ENCODE peak calls at places on chromosome 3, in four cellular contexts. I, P, O and S are unnamed samples.

GRCh38 chr3:13332158-13332557 is 88.0 kb downstream of the NUP210 start:
- DNase-seq in I (no peak), P (peak), O (no peak), S (no peak)

GRCh38 chr3:60720696-60721228 is 530.5 kb downstream of the FHIT start:
- DNase-seq in I (peak), P (no peak), O (no peak), S (no peak)

GRCh38 chr3:98022978-98023820 is 11.9 kb downstream of the GABRR3 start:
- DNase-seq in I (peak), P (peak), O (peak), S (peak)

GRCh38 chr3:127165036-127165435 is 27.9 kb upstream of the PRR23E start:
- DNase-seq in I (no peak), P (no peak), O (no peak), S (no peak)

GRCh38 chr3:157369712-157370447 is 66.8 kb upstream of the PTX3 start:
- DNase-seq in I (no peak), P (no peak), O (no peak), S (no peak)

GRCh38 chr3:132773071-132773619 is 50.9 kb upstream of the NPHP3 start:
- DNase-seq in I (no peak), P (no peak), O (no peak), S (no peak)

GRCh38 chr3:121661376-121661775 is 673 bp upstream of the HCLS1 start:
- DNase-seq in I (no peak), P (peak), O (no peak), S (no peak)

GRCh38 chr3:32684800-32685603 is at the start of gene CNOT10:
- DNase-seq in I (peak), P (peak), O (peak), S (peak)

GRCh38 chr3:99319961-99320360 is 318.4 kb upstream of the COL8A1 start:
- DNase-seq in I (peak), P (no peak), O (no peak), S (no peak)

GRCh38 chr3:195565716-195566115 is 18.0 kb downstream of the APOD start:
- DNase-seq in I (no peak), P (no peak), O (no peak), S (no peak)

GRCh38 chr3:50274371-50275104 is 4.3 kb upstream of the LSMEM2 start:
- DNase-seq in I (no peak), P (peak), O (peak), S (no peak)

GRCh38 chr3:5388091-5388490 is 200.6 kb downstream of the EDEM1 start:
- DNase-seq in I (no peak), P (no peak), O (no peak), S (no peak)

GRCh38 chr3:153330891-153331290 is 168.9 kb downstream of the RAP2B start:
- DNase-seq in I (no peak), P (no peak), O (no peak), S (no peak)

GRCh38 chr3:47421741-47422649 is 41.2 kb downstream of the PTPN23 start:
- DNase-seq in I (peak), P (no peak), O (no peak), S (no peak)

GRCh38 chr3:116770815-116771450 is 61.4 kb downstream of the TUSC7 start:
- DNase-seq in I (peak), P (peak), O (peak), S (peak)

GRCh38 chr3:175338775-175339535 is 479.8 kb downstream of the NAALADL2 start:
- DNase-seq in I (peak), P (no peak), O (no peak), S (no peak)

GRCh38 chr3:141686477-141687280 is 51.4 kb upstream of the RNF7 start:
- DNase-seq in I (peak), P (peak), O (peak), S (peak)

GRCh38 chr3:107315136-107315535 is 62.1 kb upstream of the CCDC54 start:
- DNase-seq in I (no peak), P (no peak), O (no peak), S (no peak)

GRCh38 chr3:40336101-40336500 is 26.6 kb downstream of the EIF1B start:
- DNase-seq in I (no peak), P (no peak), O (no peak), S (no peak)

GRCh38 chr3:25707268-25707928 is 42.7 kb upstream of the TOP2B start:
- DNase-seq in I (no peak), P (no peak), O (no peak), S (no peak)

GRCh38 chr3:50245831-50246516 is 10.0 kb downstream of the GNAI2 start:
- DNase-seq in I (peak), P (peak), O (peak), S (peak)

GRCh38 chr3:172164620-172165362 is 125.4 kb downstream of the FNDC3B start:
- DNase-seq in I (no peak), P (no peak), O (no peak), S (no peak)

GRCh38 chr3:99925584-99925983 is 107.9 kb downstream of the CMSS1 start:
- DNase-seq in I (peak), P (no peak), O (peak), S (no peak)

GRCh38 chr3:53800041-53800440 is 46.2 kb downstream of the CHDH start:
- DNase-seq in I (no peak), P (no peak), O (no peak), S (no peak)

GRCh38 chr3:69161587-69162196 is 39.3 kb upstream of the LMOD3 start:
- DNase-seq in I (peak), P (peak), O (peak), S (peak)

GRCh38 chr3:180421221-180421620 is 180.7 kb upstream of the TTC14 start:
- DNase-seq in I (peak), P (no peak), O (no peak), S (no peak)

GRCh38 chr3:59256233-59256632 is 206.4 kb upstream of the CFAP20DC start:
- DNase-seq in I (peak), P (no peak), O (no peak), S (no peak)

GRCh38 chr3:193342551-193342950 is 36.0 kb downstream of the ATP13A5 start:
- DNase-seq in I (no peak), P (no peak), O (peak), S (no peak)

GRCh38 chr3:128846501-128846900 is 32.9 kb upstream of the ACAD9 start:
- DNase-seq in I (no peak), P (no peak), O (no peak), S (no peak)

GRCh38 chr3:9884555-9885165 is 4.6 kb upstream of the CIDEC start:
- DNase-seq in I (peak), P (no peak), O (no peak), S (no peak)

GRCh38 chr3:176995946-176996345 is 201.3 kb downstream of the TBL1XR1 start:
- DNase-seq in I (no peak), P (no peak), O (no peak), S (no peak)

GRCh38 chr3:183664913-183665381 is 29.5 kb downstream of the KLHL24 start:
- DNase-seq in I (peak), P (no peak), O (no peak), S (peak)

GRCh38 chr3:130866327-130866726 is 27.6 kb upstream of the ATP2C1 start:
- DNase-seq in I (no peak), P (no peak), O (no peak), S (no peak)

GRCh38 chr3:32990116-32990515 is 38.7 kb downstream of the CCR4 start:
- DNase-seq in I (no peak), P (no peak), O (no peak), S (no peak)